ENCODE peak calls at places on chromosomes 3 and 15, in ten cellular contexts. D is AG10803, N is transverse colon, E is fibroblast of mammary gland, T is dorsolateral prefrontal cortex, Q is brain microvascular endothelial cell, B is RWPE2, A is upper lobe of right lung, J is foreskin fibroblast, S is ascending aorta. V is an unnamed sample.

GRCh38 chr3:59535791-59536221 is 486.0 kb upstream of the CFAP20DC start:
- DNase-seq in A (no peak), B (no peak), N (no peak), Q (peak), T (no peak), D (peak), S (no peak), E (peak), J (no peak), V (peak)

GRCh38 chr3:196108075-196108743 is 26.3 kb upstream of the TFRC start:
- DNase-seq in B (no peak), J (no peak), E (no peak), Q (no peak), T (no peak), N (no peak), D (no peak), S (no peak), A (no peak), V (no peak)

GRCh38 chr3:119409844-119410243 is 53.6 kb downstream of the TMEM39A start:
- DNase-seq in N (no peak), D (no peak), B (no peak), S (no peak), J (peak), A (no peak), E (no peak), T (no peak), Q (no peak), V (no peak)

GRCh38 chr15:101579766-101580165 is 72.4 kb downstream of the TM2D3 start:
- DNase-seq in S (no peak), J (peak), B (peak), A (no peak), E (peak), N (no peak), T (no peak), Q (peak), D (no peak), V (peak)

GRCh38 chr15:82907350-82907749 is 45.2 kb downstream of the HOMER2 start:
- DNase-seq in S (no peak), E (no peak), J (no peak), B (no peak), Q (no peak), A (no peak), T (no peak), D (no peak), N (no peak), V (no peak)

GRCh38 chr15:88701561-88702095 is 62.8 kb downstream of the ISG20 start:
- DNase-seq in D (no peak), T (no peak), Q (no peak), E (no peak), N (peak), J (no peak), A (no peak), S (no peak), B (peak), V (no peak)

GRCh38 chr3:13767030-13767429 is 112.8 kb downstream of the WNT7A start:
- DNase-seq in N (no peak), E (no peak), J (no peak), Q (no peak), T (no peak), D (no peak), S (no peak), B (no peak), A (no peak), V (no peak)

GRCh38 chr15:94793641-94794040 is 562.3 kb downstream of the MCTP2 start:
- DNase-seq in D (no peak), A (no peak), Q (peak), E (no peak), J (no peak), S (no peak), N (no peak), T (no peak), B (peak), V (peak)

GRCh38 chr3:154126651-154127050 is 5.5 kb downstream of the ARHGEF26 start:
- DNase-seq in E (no peak), B (no peak), T (no peak), N (no peak), D (no peak), Q (no peak), A (no peak), J (no peak), S (no peak), V (no peak)

GRCh38 chr15:88002721-88003120 is 253.8 kb downstream of the NTRK3 start:
- DNase-seq in A (no peak), N (no peak), Q (no peak), J (no peak), B (no peak), D (no peak), E (no peak), T (no peak), S (peak), V (no peak)

GRCh38 chr3:188692700-188693099 is 479.1 kb upstream of the TPRG1 start:
- DNase-seq in N (no peak), Q (no peak), D (no peak), J (no peak), E (no peak), S (no peak), B (no peak), A (no peak), T (no peak), V (no peak)

GRCh38 chr15:67035886-67036285 is 29.5 kb upstream of the SMAD3 start:
- DNase-seq in Q (no peak), N (no peak), T (no peak), J (peak), B (no peak), E (peak), D (peak), A (no peak), S (no peak), V (peak)

GRCh38 chr3:182323898-182324297 is 469.4 kb upstream of the ATP11B start:
- DNase-seq in A (no peak), N (no peak), T (no peak), B (no peak), Q (no peak), J (no peak), E (no peak), S (no peak), D (no peak), V (no peak)

GRCh38 chr3:179149239-179149887 is 1.2 kb downstream of the PIK3CA start:
- DNase-seq in N (peak), J (peak), E (peak), D (peak), S (no peak), B (no peak), Q (peak), T (no peak), A (no peak), V (peak)

GRCh38 chr15:39432935-39433334 is 147.9 kb upstream of the THBS1 start:
- DNase-seq in D (no peak), Q (no peak), N (no peak), J (no peak), S (no peak), T (no peak), B (no peak), E (peak), A (no peak), V (no peak)

GRCh38 chr15:71709808-71710418 is 100.4 kb upstream of the NR2E3 start:
- DNase-seq in S (no peak), E (no peak), J (no peak), A (no peak), B (no peak), D (no peak), N (no peak), Q (no peak), T (no peak), V (no peak)

GRCh38 chr3:64806668-64807067 is 118.9 kb upstream of the ADAMTS9 start:
- DNase-seq in S (no peak), J (no peak), D (no peak), B (no peak), A (no peak), T (no peak), E (no peak), Q (no peak), N (no peak), V (no peak)

GRCh38 chr3:42663581-42664442 is 10.3 kb downstream of the ZBTB47 start:
- DNase-seq in T (no peak), N (no peak), Q (no peak), S (peak), B (no peak), A (no peak), J (no peak), D (no peak), E (no peak), V (no peak)

GRCh38 chr15:85475317-85475701 is 94.9 kb downstream of the AKAP13 start:
- DNase-seq in N (no peak), D (peak), T (no peak), E (no peak), B (no peak), Q (no peak), A (no peak), J (no peak), S (no peak), V (no peak)

GRCh38 chr15:58795825-58796224 is 24.7 kb downstream of the MINDY2 start:
- DNase-seq in N (no peak), B (no peak), Q (no peak), T (no peak), D (no peak), A (no peak), J (no peak), S (no peak), E (no peak), V (no peak)

GRCh38 chr15:66483131-66483566 is 14.4 kb downstream of the SNAPC5 start:
- DNase-seq in N (no peak), J (peak), A (peak), D (peak), Q (no peak), S (no peak), E (peak), B (peak), T (no peak), V (peak)

GRCh38 chr15:78726870-78727551 is 84.3 kb downstream of the ADAMTS7 start:
- DNase-seq in Q (peak), S (no peak), J (no peak), T (no peak), D (no peak), A (no peak), N (peak), E (peak), B (peak), V (peak)

GRCh38 chr3:123610331-123610730 is 25.5 kb upstream of the HACD2 start:
- DNase-seq in N (no peak), E (no peak), B (no peak), T (no peak), Q (no peak), D (no peak), S (no peak), A (no peak), J (no peak), V (no peak)

GRCh38 chr3:86162521-86162920 is 828.4 kb downstream of the VGLL3 start:
- DNase-seq in A (no peak), Q (no peak), E (no peak), N (no peak), D (no peak), T (no peak), J (no peak), S (no peak), B (no peak), V (no peak)

GRCh38 chr15:67146214-67146613 is 80.8 kb downstream of the SMAD3 start:
- DNase-seq in B (no peak), S (no peak), Q (peak), N (peak), A (no peak), J (peak), E (peak), D (peak), T (no peak), V (peak)

GRCh38 chr3:183818706-183819624 is 6.4 kb downstream of the MAP6D1 start:
- DNase-seq in A (no peak), D (no peak), T (peak), N (no peak), Q (no peak), B (no peak), S (no peak), J (no peak), E (no peak), V (no peak)

GRCh38 chr15:67825880-67826716 is 789 bp downstream of the SKOR1 start:
- DNase-seq in Q (no peak), E (no peak), A (no peak), B (peak), T (peak), S (no peak), N (no peak), D (no peak), J (no peak), V (no peak)

GRCh38 chr3:171487382-171487781 is 27.2 kb upstream of the TNIK start:
- DNase-seq in E (no peak), N (no peak), S (no peak), J (no peak), D (no peak), Q (no peak), B (no peak), T (no peak), A (no peak), V (no peak)

GRCh38 chr3:160935413-160936095 is 169.6 kb downstream of the B3GALNT1 start:
- DNase-seq in Q (no peak), T (no peak), D (no peak), J (no peak), B (no peak), A (no peak), N (no peak), E (no peak), S (no peak), V (no peak)

GRCh38 chr15:75212200-75212858 is 10.6 kb downstream of the C15orf39 start:
- DNase-seq in T (no peak), D (no peak), Q (no peak), E (no peak), J (no peak), B (no peak), A (no peak), N (no peak), S (no peak), V (no peak)

GRCh38 chr3:127450331-127450730 is 140.2 kb downstream of the TPRA1 start:
- DNase-seq in N (peak), A (peak), E (no peak), S (peak), J (no peak), B (peak), T (no peak), D (no peak), Q (no peak), V (no peak)

GRCh38 chr3:22490747-22491146 is 712.4 kb upstream of the UBE2E2 start:
- DNase-seq in T (no peak), Q (no peak), D (no peak), A (no peak), B (no peak), S (no peak), E (no peak), N (no peak), J (no peak), V (no peak)

GRCh38 chr3:193400304-193400703 is 21.8 kb upstream of the ATP13A5 start:
- DNase-seq in N (no peak), J (no peak), T (no peak), B (no peak), D (no peak), A (no peak), Q (no peak), E (no peak), S (no peak), V (no peak)

GRCh38 chr15:97783240-97783639 is 177.3 kb upstream of the ARRDC4 start:
- DNase-seq in S (no peak), N (no peak), J (no peak), D (no peak), B (no peak), E (no peak), Q (no peak), A (no peak), T (no peak), V (no peak)

GRCh38 chr15:59105839-59106238 is 893 bp downstream of the CCNB2 start:
- DNase-seq in E (no peak), J (no peak), N (no peak), S (no peak), D (no peak), A (no peak), B (no peak), Q (no peak), T (no peak), V (no peak)

DNA sequence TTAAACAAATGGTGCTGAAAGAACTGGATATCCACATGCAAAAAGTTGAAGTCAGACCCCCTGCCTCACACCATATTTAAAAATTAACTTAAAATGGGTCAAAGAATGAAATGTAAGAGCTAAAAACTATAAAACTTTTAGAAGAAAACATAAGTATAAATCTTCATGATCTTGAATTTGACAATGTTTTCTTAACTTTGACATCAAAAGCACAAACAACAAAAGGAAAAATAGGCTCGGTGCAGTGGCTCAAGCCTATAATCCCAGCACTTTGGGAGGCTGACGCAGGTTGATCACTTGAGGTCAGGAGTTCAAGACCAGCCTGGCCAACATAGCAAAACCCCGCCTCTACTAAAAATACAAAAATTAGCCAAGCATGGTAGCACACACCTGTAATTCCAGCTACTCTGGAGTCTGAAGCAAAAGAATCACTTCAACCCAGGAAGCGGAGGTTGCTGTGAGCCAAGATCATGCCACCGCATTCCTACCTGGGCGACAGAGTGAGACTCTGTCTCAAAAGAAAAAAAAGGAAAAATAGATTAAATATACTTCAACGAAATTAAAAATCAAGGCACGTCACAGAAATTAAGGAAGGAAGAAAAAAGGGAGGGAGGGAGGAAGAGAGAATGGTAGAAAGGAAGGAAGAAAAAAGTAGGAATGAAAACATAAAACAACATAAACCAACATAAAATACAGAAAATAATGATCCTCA is 1.5 kb downstream of the RAB27A start:
- DNase-seq in Q (no peak), S (no peak), N (no peak), A (no peak), D (no peak), E (no peak), B (no peak), T (no peak), J (no peak), V (no peak)
- H3K4me3 ChIP-seq in Q (no peak), S (no peak), N (peak), A (peak), D (no peak), E (peak), B (peak), T (peak), J (no peak), V (no peak)

DNA sequence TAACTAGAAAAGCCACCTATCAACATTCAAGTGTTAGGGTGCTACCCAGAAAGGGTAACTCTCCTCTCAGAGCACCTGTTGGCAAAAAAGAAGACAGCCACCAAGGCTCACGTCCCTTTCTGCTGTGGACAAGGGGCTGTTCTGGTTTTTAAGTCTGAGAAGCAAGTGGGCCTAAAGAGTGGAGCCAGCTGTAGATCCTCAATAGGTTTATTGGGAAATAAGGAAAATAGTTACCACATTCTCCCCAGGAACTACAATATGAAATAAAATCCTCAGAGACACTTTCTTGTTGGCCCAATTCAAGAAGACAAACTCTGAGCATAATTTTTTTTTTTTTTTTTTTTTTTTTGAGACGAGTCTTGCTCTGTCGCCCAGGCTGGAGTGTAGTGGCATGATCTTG is 35.8 kb downstream of the LRIG1 start:
- DNase-seq in S (no peak), N (no peak), D (no peak), Q (no peak), J (no peak), E (no peak), A (no peak), B (no peak), T (no peak), V (no peak)
- TF ChIP-seq CTCF in S (no peak), N (no peak), D (no peak), Q (no peak), J (no peak), E (no peak), A (no peak), B (no peak), T (no peak), V (no peak)

GRCh38 chr3:9866639-9867038 is 13.4 kb downstream of the CIDEC start:
- DNase-seq in S (peak), B (no peak), N (peak), A (peak), E (peak), Q (no peak), T (no peak), J (no peak), D (peak), V (no peak)
- H3K4me3 ChIP-seq in S (no peak), B (no peak), N (no peak), A (no peak), E (no peak), Q (no peak), T (no peak), J (no peak), D (no peak), V (no peak)

GRCh38 chr3:99875925-99876781 is 58.5 kb downstream of the CMSS1 start:
- DNase-seq in J (peak), N (peak), A (peak), D (peak), T (peak), Q (peak), E (peak), S (peak), B (peak), V (peak)
- TF ChIP-seq CTCF in J (no peak), N (no peak), A (peak), D (no peak), T (no peak), Q (no peak), E (no peak), S (no peak), B (peak), V (no peak)

GRCh38 chr15:34755419-34755773 is 598 bp upstream of the GJD2 start:
- DNase-seq in D (no peak), A (no peak), T (no peak), B (no peak), Q (no peak), J (no peak), N (no peak), E (no peak), S (no peak), V (no peak)
- H3K4me3 ChIP-seq in D (no peak), A (no peak), T (peak), B (no peak), Q (no peak), J (no peak), N (no peak), E (no peak), S (peak), V (no peak)

GRCh38 chr3:100609963-100610362 is 562 bp downstream of the ADGRG7 start:
- DNase-seq in B (no peak), S (no peak), N (no peak), A (no peak), E (no peak), J (no peak), D (no peak), Q (no peak), T (no peak), V (no peak)
- TF ChIP-seq CTCF in B (no peak), S (no peak), N (no peak), A (no peak), E (no peak), J (no peak), D (no peak), Q (no peak), T (no peak), V (no peak)

GRCh38 chr3:58011580-58011979 is 3.4 kb downstream of the FLNB start:
- DNase-seq in A (no peak), T (no peak), S (no peak), E (no peak), N (no peak), Q (no peak), D (no peak), B (no peak), J (no peak), V (no peak)
- H3K4me3 ChIP-seq in A (peak), T (no peak), S (no peak), E (no peak), N (no peak), Q (peak), D (peak), B (peak), J (no peak), V (no peak)

DNA sequence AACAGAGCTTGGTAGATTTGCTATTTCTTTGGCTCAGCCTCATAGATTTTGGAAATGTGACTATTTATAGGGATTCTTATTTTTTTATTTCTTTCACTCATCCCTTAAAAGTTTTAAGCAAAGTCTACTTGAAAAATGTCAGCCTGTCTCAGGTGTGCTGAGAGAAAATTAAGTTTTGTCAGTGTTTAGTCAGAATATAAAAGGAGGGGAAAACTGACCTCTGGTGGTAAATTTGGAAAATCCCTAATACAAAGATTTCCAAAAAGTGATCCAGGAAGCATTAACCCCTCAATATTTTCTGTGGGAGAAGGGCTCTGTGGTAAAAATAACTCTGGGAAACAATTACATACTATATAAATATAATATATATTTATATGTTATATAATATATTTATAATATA is 41.0 kb upstream of the FRMD4B start:
- DNase-seq in S (no peak), A (no peak), T (no peak), D (no peak), Q (no peak), N (no peak), E (no peak), B (no peak), J (no peak), V (no peak)
- TF ChIP-seq CTCF in S (no peak), A (no peak), T (peak), D (peak), Q (no peak), N (no peak), E (peak), B (peak), J (peak), V (peak)